ENCODE peak calls at places on chromosomes 3 and 15, in five cellular contexts. J is mucosa of descending colon, W is cardiac muscle cell, T is gastrocnemius medialis, E is tibial artery. H is an unnamed sample. For H3K9me3, the result is how much of the 10 kb centered on the place peaks cover.

GRCh38 chr3:57692404-57693191 is at the start of gene DENND6A:
- DNase-seq in J (peak), W (peak), T (peak), E (peak), H (peak)

GRCh38 chr3:132117642-132118041 is 82.8 kb upstream of the CPNE4 start:
- DNase-seq in J (no peak), W (no peak), T (no peak), E (no peak), H (no peak)

GRCh38 chr3:111047053-111047452 is 24.6 kb upstream of the NECTIN3 start:
- DNase-seq in J (no peak), W (no peak), T (no peak), E (no peak), H (no peak)

GRCh38 chr3:156637480-156638022 is 36.8 kb upstream of the TIPARP start:
- DNase-seq in J (no peak), W (no peak), T (no peak), E (no peak), H (no peak)

GRCh38 chr3:9347887-9348286 is 15.0 kb upstream of the THUMPD3 start:
- DNase-seq in J (no peak), W (no peak), T (no peak), E (no peak), H (no peak)

GRCh38 chr3:70556056-70556455 is 243.6 kb upstream of the MDFIC2 start:
- DNase-seq in J (no peak), W (no peak), T (no peak), E (no peak), H (no peak)

GRCh38 chr15:97648728-97649127 is 311.8 kb upstream of the ARRDC4 start:
- DNase-seq in J (no peak), W (no peak), T (no peak), E (no peak), H (no peak)

GRCh38 chr3:101279162-101279561 is 41.2 kb downstream of the IMPG2 start:
- DNase-seq in J (no peak), W (no peak), T (no peak), E (no peak), H (no peak)

GRCh38 chr15:89199734-89200133 is 21.6 kb downstream of the RLBP1 start:
- DNase-seq in J (no peak), W (peak), T (no peak), E (no peak), H (no peak)

GRCh38 chr3:156174229-156174847 is 54.0 kb downstream of the KCNAB1 start:
- DNase-seq in J (no peak), W (peak), T (no peak), E (no peak), H (no peak)

GRCh38 chr15:99442268-99442897 is 123.4 kb upstream of the MEF2A start:
- DNase-seq in J (peak), W (no peak), T (no peak), E (peak), H (no peak)

GRCh38 chr3:140258222-140258724 is 323.3 kb downstream of the CLSTN2 start:
- DNase-seq in J (no peak), W (no peak), T (no peak), E (no peak), H (no peak)

GRCh38 chr3:121662742-121663141 is 2.0 kb upstream of the HCLS1 start:
- DNase-seq in J (no peak), W (no peak), T (no peak), E (no peak), H (no peak)

GRCh38 chr3:122382888-122383666 is at the start of gene MIX23:
- DNase-seq in J (peak), W (peak), T (peak), E (peak), H (peak)

GRCh38 chr3:104102386-104102785 is 1264.3 kb upstream of the ALCAM start:
- DNase-seq in J (no peak), W (peak), T (no peak), E (no peak), H (no peak)

GRCh38 chr15:45148076-45149059 is 18.6 kb downstream of the DUOX1 start:
- DNase-seq in J (no peak), W (no peak), T (no peak), E (no peak), H (no peak)

GRCh38 chr3:41138601-41139000 is 60.7 kb upstream of the CTNNB1 start:
- DNase-seq in J (no peak), W (no peak), T (no peak), E (no peak), H (no peak)

GRCh38 chr15:43095708-43096347 is 10.0 kb downstream of the UBR1 start:
- DNase-seq in J (no peak), W (no peak), T (no peak), E (no peak), H (no peak)

DNA sequence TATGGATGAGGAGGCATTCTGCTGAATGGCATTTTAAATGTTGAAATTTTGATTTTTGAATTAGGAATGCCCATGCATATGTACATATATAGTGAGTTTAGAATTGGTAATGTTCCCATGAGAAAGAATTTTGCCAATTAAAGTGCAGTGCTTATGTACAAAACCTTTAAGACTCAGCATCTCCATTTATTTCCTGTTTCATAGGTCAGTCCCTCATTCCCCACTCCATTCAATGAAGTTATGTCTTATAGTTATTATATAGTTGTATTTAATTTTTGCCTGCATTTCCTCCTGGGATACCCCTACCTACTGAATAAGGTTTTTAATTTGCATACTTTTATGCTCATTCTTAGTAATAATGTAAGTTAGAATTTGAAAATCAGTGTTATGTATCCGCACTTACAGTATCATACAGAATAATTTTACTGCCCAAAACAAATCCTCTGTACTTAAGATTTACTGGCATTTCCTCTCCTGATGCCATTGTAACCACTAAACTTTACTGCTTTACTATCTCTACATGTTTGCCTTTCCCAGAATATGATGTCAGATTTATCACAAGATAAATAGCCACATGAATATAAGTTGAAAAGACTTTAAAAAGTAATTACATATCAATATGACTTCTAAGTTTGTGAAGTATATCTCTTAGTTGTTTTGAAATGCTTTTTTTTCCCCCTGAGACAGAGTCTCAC is 389.1 kb upstream of the NDN start:
- DNase-seq in J (no peak), W (no peak), T (no peak), E (no peak), H (no peak)
- H3K9me3 ChIP-seq in J (under half), W (under half), T (under half), E (under half), H (under half)

GRCh38 chr3:147390589-147391569 is 15.5 kb downstream of the ZIC4 start:
- DNase-seq in J (no peak), W (no peak), T (no peak), E (no peak), H (no peak)
- H3K9me3 ChIP-seq in J (under half), W (under half), T (under half), E (under half), H (under half)

DNA sequence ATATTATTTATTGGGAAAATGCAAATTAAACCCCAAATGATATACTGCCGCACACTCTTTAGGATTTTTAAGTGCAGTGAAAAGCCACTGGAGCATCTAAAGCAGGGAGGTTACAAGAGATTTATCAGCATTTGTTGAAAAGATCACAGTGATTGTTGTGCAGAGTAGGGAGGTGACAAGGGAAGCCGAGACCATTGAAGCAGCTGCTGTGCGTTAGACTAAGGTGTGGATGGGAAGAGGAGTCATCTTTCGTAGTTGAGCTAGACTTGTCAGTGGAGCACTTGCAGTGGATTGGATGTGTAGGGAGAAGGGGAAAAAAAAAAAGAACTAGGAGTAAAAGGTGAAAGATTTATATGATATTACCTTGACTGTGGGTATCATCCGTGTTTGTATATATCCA is 854.6 kb downstream of the NTRK3 start:
- DNase-seq in J (no peak), W (no peak), T (no peak), E (no peak), H (no peak)
- H3K9me3 ChIP-seq in J (under half), W (under half), T (under half), E (under half), H (under half)

DNA sequence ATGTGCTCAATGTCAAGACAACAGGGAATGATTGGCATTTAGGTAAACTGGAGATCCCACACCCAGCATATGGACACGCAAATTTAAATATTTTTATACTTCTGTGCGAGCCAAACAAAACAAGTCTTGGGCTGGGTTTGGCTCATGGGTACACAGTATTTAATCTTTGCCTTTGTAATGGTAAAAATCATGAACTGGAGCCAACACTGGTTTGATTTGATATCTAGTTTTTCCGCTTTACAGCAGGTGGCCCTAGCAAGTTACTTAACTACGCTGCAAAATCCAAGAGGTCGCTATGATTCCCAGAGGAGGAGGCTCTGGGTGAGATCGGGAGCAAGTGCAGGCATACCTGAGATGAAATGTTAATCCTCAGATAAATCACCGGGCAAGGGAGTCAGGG is 207.9 kb upstream of the SATB1 start:
- DNase-seq in J (no peak), W (no peak), T (no peak), E (no peak), H (no peak)
- H3K9me3 ChIP-seq in J (under half), W (under half), T (under half), E (under half), H (under half)

DNA sequence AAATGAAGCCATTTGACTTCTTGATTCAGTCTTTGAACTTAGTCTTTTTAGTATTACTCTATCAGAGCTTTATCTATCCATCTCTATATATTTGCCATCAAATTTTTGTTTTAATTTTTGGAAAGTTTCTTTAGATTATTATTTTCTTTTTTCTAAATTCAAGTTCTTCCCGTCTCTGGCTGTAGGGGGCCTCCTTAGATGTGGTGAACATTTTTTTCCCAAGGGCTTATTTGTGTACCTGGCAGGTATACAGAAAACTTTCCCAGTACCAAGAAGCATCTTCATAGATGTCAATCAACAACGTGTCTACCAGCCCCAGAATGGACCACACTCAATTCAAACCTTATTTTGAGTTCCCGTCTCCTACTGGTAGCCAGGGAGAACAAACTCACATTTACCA is 486.8 kb upstream of the CNTN4 start:
- DNase-seq in J (no peak), W (no peak), T (no peak), E (no peak), H (no peak)
- H3K9me3 ChIP-seq in J (under half), W (under half), T (under half), E (under half), H (under half)

GRCh38 chr15:25770618-25771369 is 92.3 kb downstream of the ATP10A start:
- DNase-seq in J (no peak), W (no peak), T (no peak), E (no peak), H (no peak)

GRCh38 chr15:25768271-25768670 is 94.9 kb downstream of the ATP10A start:
- DNase-seq in J (no peak), W (no peak), T (no peak), E (no peak), H (no peak)

GRCh38 chr15:25767356-25768151 is 95.6 kb downstream of the ATP10A start:
- DNase-seq in J (no peak), W (no peak), T (no peak), E (no peak), H (no peak)

GRCh38 chr15:25772500-25772899 is 90.6 kb downstream of the ATP10A start:
- DNase-seq in J (no peak), W (no peak), T (no peak), E (no peak), H (no peak)

GRCh38 chr15:25770031-25770430 is 93.1 kb downstream of the ATP10A start:
- DNase-seq in J (no peak), W (no peak), T (no peak), E (no peak), H (no peak)
- H3K9me3 ChIP-seq in J (under half), W (under half), T (under half), E (under half), H (under half)

GRCh38 chr15:25181290-25182097 is 226.7 kb downstream of the SNRPN start:
- DNase-seq in J (peak), W (no peak), T (peak), E (peak), H (peak)
- H3K9me3 ChIP-seq in J (half or more), W (under half), T (under half), E (under half), H (under half)

GRCh38 chr3:17491601-17492000 is 250.8 kb downstream of the TBC1D5 start:
- DNase-seq in J (no peak), W (no peak), T (no peak), E (no peak), H (no peak)
- H3K9me3 ChIP-seq in J (under half), W (under half), T (under half), E (under half), H (under half)